ENCODE peak calls at places on chromosome 10, in four cellular contexts. Y is GM03348, U is endothelial cell, E is cardiac muscle cell. A is an unnamed sample.

GRCh38 chr10:74051729-74052342 is 53.9 kb downstream of the VCL start:
- DNase-seq in Y (no peak), E (no peak), U (no peak), A (no peak)

GRCh38 chr10:26326874-26327273 is 110.3 kb downstream of the GAD2 start:
- DNase-seq in Y (no peak), E (no peak), U (no peak), A (no peak)

GRCh38 chr10:52011113-52011512 is 303.0 kb upstream of the DKK1 start:
- DNase-seq in E (no peak), Y (peak; percentile 56), U (no peak), A (peak; percentile 14)

GRCh38 chr10:110443239-110444008 is 54.3 kb upstream of the DUSP5 start:
- DNase-seq in Y (no peak), U (no peak), E (no peak), A (no peak)

GRCh38 chr10:25294032-25294926 is 119.5 kb downstream of the GPR158 start:
- DNase-seq in E (peak; percentile 57), U (no peak), Y (peak; percentile 9), A (no peak)

GRCh38 chr10:49733866-49734265 is 28.3 kb downstream of the OGDHL start:
- DNase-seq in U (no peak), E (no peak), Y (no peak), A (no peak)

GRCh38 chr10:79280956-79281355 is 66.3 kb upstream of the PPIF start:
- DNase-seq in Y (no peak), U (no peak), E (no peak), A (no peak)

GRCh38 chr10:37734971-37735370 is 122.4 kb downstream of the ZNF248 start:
- DNase-seq in U (no peak), E (no peak), Y (no peak), A (no peak)

GRCh38 chr10:100334762-100335161 is 4.7 kb upstream of the PKD2L1 start:
- DNase-seq in E (no peak), U (no peak), Y (no peak), A (peak; percentile 38)

GRCh38 chr10:17109475-17110207 is 20.0 kb downstream of the CUBN start:
- DNase-seq in E (peak; percentile 36), Y (peak; percentile 71), U (no peak), A (peak; percentile 86)

GRCh38 chr10:133139561-133140065 is 20.4 kb upstream of the KNDC1 start:
- DNase-seq in U (no peak), E (no peak), Y (no peak), A (no peak)

GRCh38 chr10:79381804-79382221 is 34.5 kb downstream of the PPIF start:
- DNase-seq in U (no peak), Y (peak; percentile 90), E (peak; percentile 89), A (peak; percentile 60)

GRCh38 chr10:122657255-122657654 is 42.4 kb downstream of the C10orf120 start:
- DNase-seq in Y (no peak), E (no peak), U (no peak), A (no peak)

GRCh38 chr10:80072584-80072983 is 5.9 kb upstream of the TMEM254 start:
- DNase-seq in Y (no peak), U (no peak), E (no peak), A (no peak)

GRCh38 chr10:90650858-90651257 is 207.0 kb downstream of the HTR7 start:
- DNase-seq in E (peak; percentile 27), Y (no peak), U (no peak), A (no peak)

GRCh38 chr10:42980553-42981357 is 96.1 kb upstream of the RET start:
- DNase-seq in U (no peak), E (no peak), Y (no peak), A (no peak)

GRCh38 chr10:43202657-43203490 is 64.0 kb downstream of the RASGEF1A start:
- DNase-seq in E (peak; percentile 11), U (peak; percentile 50), Y (peak; percentile 69), A (no peak)

GRCh38 chr10:61438141-61438984 is 14.8 kb downstream of the TMEM26 start:
- DNase-seq in Y (no peak), U (no peak), E (no peak), A (peak; percentile 38)

GRCh38 chr10:3853547-3853989 is 68.6 kb upstream of the KLF6 start:
- DNase-seq in Y (no peak), U (no peak), E (no peak), A (peak; percentile 14)

GRCh38 chr10:59880976-59881510 is 25.3 kb downstream of the CCDC6 start:
- DNase-seq in Y (no peak), U (no peak), E (no peak), A (no peak)

GRCh38 chr10:117476281-117476680 is 66.3 kb upstream of the EMX2 start:
- DNase-seq in E (no peak), U (no peak), Y (peak; percentile 41), A (no peak)

GRCh38 chr10:86968271-86968993 is at the start of gene ADIRF:
- DNase-seq in U (no peak), E (no peak), Y (peak; percentile 54), A (peak; percentile 63)